ENCODE peak calls at places on chromosomes 4 and X, in five cellular contexts. O, Q, L, I and T are unnamed samples.
A peak's percentile ranks its signal among the peaks of the same experiment; 100 is the strongest.

GRCh38 chr4:101393256-101393655 is 45.9 kb upstream of the PPP3CA start:
- DNase-seq in O (no peak), L (no peak), I (peak; percentile 10), Q (no peak), T (no peak)

GRCh38 chr4:68655764-68656444 is 14.5 kb downstream of the UGT2B15 start:
- DNase-seq in O (no peak), Q (no peak), L (no peak), I (no peak), T (no peak)

GRCh38 chrX:16869393-16870094 is 618 bp downstream of the RBBP7 start:
- DNase-seq in I (no peak), Q (no peak), L (peak; percentile 18), O (peak; percentile 63), T (no peak)

GRCh38 chr4:10035130-10035529 is 13.8 kb upstream of the SLC2A9 start:
- DNase-seq in Q (no peak), O (no peak), L (no peak), I (no peak), T (no peak)

GRCh38 chr4:140427919-140428471 is 547 bp upstream of the CLGN start:
- DNase-seq in I (peak; percentile 22), Q (no peak), L (no peak), O (no peak), T (no peak)

GRCh38 chr4:14834382-14834781 is 167.9 kb upstream of the CPEB2 start:
- DNase-seq in Q (no peak), I (no peak), O (no peak), L (no peak), T (no peak)

GRCh38 chr4:94407846-94408245 is 43.9 kb upstream of the PDLIM5 start:
- DNase-seq in Q (no peak), O (no peak), I (no peak), L (no peak), T (no peak)

GRCh38 chrX:109952050-109952449 is 50.9 kb upstream of the TMEM164 start:
- DNase-seq in L (no peak), Q (no peak), I (no peak), O (no peak), T (no peak)